ENCODE peak calls at places on chromosomes 16 and 17, in nine cellular contexts. O is body of pancreas, B is COLO829, X is upper lobe of right lung, F is NCI-H2171 treated with DMSO at 0.1 percent for 48 hours, T is right lobe of liver, C is ureter, W is left colon, I is PC-3. S is an unnamed sample.

GRCh38 chr16:12229759-12230594 is 253.4 kb downstream of the SNX29 start:
- DNase-seq in I (peak), C (no peak), O (no peak), X (no peak), T (no peak), F (peak), B (no peak), W (no peak), S (no peak)

GRCh38 chr16:88292007-88292940 is 90.5 kb upstream of the ZNF469 start:
- DNase-seq in W (no peak), I (no peak), C (no peak), X (no peak), T (peak), O (no peak), F (peak), B (no peak), S (no peak)

GRCh38 chr16:81455720-81456494 is 11.3 kb downstream of the CMIP start:
- DNase-seq in T (no peak), C (no peak), W (no peak), B (no peak), O (no peak), I (no peak), F (no peak), X (no peak), S (no peak)

GRCh38 chr16:49484454-49484853 is 110.8 kb downstream of the C16orf78 start:
- DNase-seq in B (no peak), W (peak), C (peak), X (peak), F (peak), I (no peak), O (peak), T (peak), S (no peak)

GRCh38 chr17:77700165-77700881 is 258.2 kb upstream of the TNRC6C start:
- DNase-seq in I (no peak), B (no peak), C (peak), O (no peak), X (no peak), T (no peak), F (peak), W (no peak), S (peak)

GRCh38 chr16:27547134-27547533 is 2.6 kb downstream of the GTF3C1 start:
- DNase-seq in C (no peak), X (no peak), T (no peak), B (peak), F (peak), O (peak), I (peak), W (no peak), S (peak)

GRCh38 chr16:67883872-67884261 is 818 bp upstream of the NRN1L start:
- DNase-seq in I (peak), C (no peak), W (peak), X (peak), T (peak), B (no peak), F (peak), O (peak), S (no peak)

GRCh38 chr17:31275126-31275525 is 21.9 kb downstream of the OMG start:
- DNase-seq in T (no peak), X (no peak), W (no peak), I (no peak), O (no peak), B (no peak), F (no peak), C (no peak), S (no peak)

GRCh38 chr17:1055751-1056645 is 59.1 kb downstream of the TIMM22 start:
- DNase-seq in C (peak), W (no peak), B (peak), F (peak), X (no peak), O (peak), T (peak), I (peak), S (peak)

GRCh38 chr16:56279132-56279531 is 87.8 kb downstream of the GNAO1 start:
- DNase-seq in X (peak), W (no peak), B (no peak), I (peak), C (peak), F (peak), O (no peak), T (no peak), S (no peak)

GRCh38 chr17:19242323-19242722 is 5.2 kb downstream of the EPN2 start:
- DNase-seq in B (no peak), F (peak), T (no peak), I (peak), W (no peak), O (no peak), C (no peak), X (no peak), S (no peak)